ENCODE peak calls at places on chromosomes 5 and 9, in five cellular contexts. One of them, this sample, is unnamed.
A peak's percentile ranks its signal among the peaks of the same experiment; 100 is the strongest.

GRCh38 chr5:160899735-160900134 is 47.7 kb upstream of the ATP10B start:
- DNase-seq in tibial artery: no peak
- DNase-seq in uterus: no peak
- DNase-seq in OCI-LY7: no peak
- DNase-seq in A549: no peak
- DNase-seq in this sample: no peak

GRCh38 chr5:160262151-160262550 is 32.8 kb downstream of the FABP6 start:
- DNase-seq in A549: no peak
- DNase-seq in tibial artery: no peak
- DNase-seq in uterus: no peak
- DNase-seq in OCI-LY7: no peak
- DNase-seq in this sample: no peak

GRCh38 chr9:78714591-78714990 is 417.7 kb downstream of the PSAT1 start:
- DNase-seq in tibial artery: no peak
- DNase-seq in A549: no peak
- DNase-seq in uterus: no peak
- DNase-seq in OCI-LY7: no peak
- DNase-seq in this sample: peak; percentile 53

GRCh38 chr9:34558911-34559615 is 30.5 kb downstream of the CNTFR start:
- DNase-seq in A549: no peak
- DNase-seq in tibial artery: no peak
- DNase-seq in uterus: no peak
- DNase-seq in OCI-LY7: no peak
- DNase-seq in this sample: no peak

GRCh38 chr9:109297899-109298298 is 23.0 kb downstream of the EPB41L4B start:
- DNase-seq in uterus: no peak
- DNase-seq in tibial artery: no peak
- DNase-seq in A549: no peak
- DNase-seq in OCI-LY7: no peak
- DNase-seq in this sample: peak; percentile 49

GRCh38 chr9:75956161-75956560 is 65.7 kb downstream of the PCSK5 start:
- DNase-seq in A549: no peak
- DNase-seq in tibial artery: no peak
- DNase-seq in OCI-LY7: no peak
- DNase-seq in uterus: no peak
- DNase-seq in this sample: no peak

GRCh38 chr5:126056851-126057622 is 366.2 kb upstream of the GRAMD2B start:
- DNase-seq in A549: no peak
- DNase-seq in OCI-LY7: no peak
- DNase-seq in uterus: no peak
- DNase-seq in tibial artery: no peak
- DNase-seq in this sample: no peak

GRCh38 chr9:130486103-130486502 is 41.3 kb downstream of the ASS1 start:
- DNase-seq in tibial artery: no peak
- DNase-seq in uterus: no peak
- DNase-seq in OCI-LY7: no peak
- DNase-seq in A549: no peak
- DNase-seq in this sample: no peak

GRCh38 chr9:127793093-127793708 is 7.4 kb downstream of the CDK9 start:
- DNase-seq in uterus: no peak
- DNase-seq in A549: no peak
- DNase-seq in tibial artery: no peak
- DNase-seq in OCI-LY7: no peak
- DNase-seq in this sample: no peak

GRCh38 chr5:1743061-1743768 is 56.4 kb downstream of the MRPL36 start:
- DNase-seq in A549: no peak
- DNase-seq in uterus: peak; percentile 0
- DNase-seq in tibial artery: no peak
- DNase-seq in OCI-LY7: no peak
- DNase-seq in this sample: no peak

GRCh38 chr9:31119882-31120481 is 1264.5 kb upstream of the ACO1 start:
- DNase-seq in A549: no peak
- DNase-seq in uterus: no peak
- DNase-seq in tibial artery: no peak
- DNase-seq in OCI-LY7: peak; percentile 34
- DNase-seq in this sample: no peak

GRCh38 chr9:127878001-127878651 is 651 bp upstream of the AK1 start:
- DNase-seq in OCI-LY7: no peak
- DNase-seq in A549: no peak
- DNase-seq in uterus: no peak
- DNase-seq in tibial artery: no peak
- DNase-seq in this sample: no peak

GRCh38 chr5:135930949-135931295 is 23.9 kb downstream of the LECT2 start:
- DNase-seq in OCI-LY7: no peak
- DNase-seq in tibial artery: no peak
- DNase-seq in uterus: no peak
- DNase-seq in A549: no peak
- DNase-seq in this sample: no peak

GRCh38 chr5:24823625-24824024 is 178.8 kb upstream of the CDH10 start:
- DNase-seq in A549: no peak
- DNase-seq in tibial artery: no peak
- DNase-seq in uterus: no peak
- DNase-seq in OCI-LY7: no peak
- DNase-seq in this sample: no peak

GRCh38 chr5:8842906-8843590 is 702.8 kb downstream of the SEMA5A start:
- DNase-seq in tibial artery: no peak
- DNase-seq in A549: no peak
- DNase-seq in uterus: no peak
- DNase-seq in OCI-LY7: no peak
- DNase-seq in this sample: peak; percentile 41

GRCh38 chr9:110148384-110148783 is 59.6 kb downstream of the C9orf152 start:
- DNase-seq in OCI-LY7: peak; percentile 89
- DNase-seq in A549: no peak
- DNase-seq in uterus: no peak
- DNase-seq in tibial artery: no peak
- DNase-seq in this sample: no peak

GRCh38 chr9:111099199-111100005 is 61.1 kb upstream of the LPAR1 start:
- DNase-seq in A549: no peak
- DNase-seq in uterus: no peak
- DNase-seq in OCI-LY7: no peak
- DNase-seq in tibial artery: no peak
- DNase-seq in this sample: no peak

GRCh38 chr5:88663793-88664216 is 219.2 kb downstream of the MEF2C start:
- DNase-seq in A549: no peak
- DNase-seq in tibial artery: no peak
- DNase-seq in uterus: no peak
- DNase-seq in OCI-LY7: no peak
- DNase-seq in this sample: no peak

GRCh38 chr9:115008536-115008935 is 78.1 kb upstream of the TNFSF8 start:
- DNase-seq in OCI-LY7: no peak
- DNase-seq in A549: peak; percentile 33
- DNase-seq in uterus: no peak
- DNase-seq in tibial artery: no peak
- DNase-seq in this sample: peak; percentile 42

GRCh38 chr9:130681769-130682489 is 11.7 kb upstream of the EXOSC2 start:
- DNase-seq in tibial artery: no peak
- DNase-seq in OCI-LY7: peak; percentile 17
- DNase-seq in uterus: no peak
- DNase-seq in A549: no peak
- DNase-seq in this sample: no peak

GRCh38 chr9:79489241-79490000 is 82.3 kb upstream of the TLE4 start:
- DNase-seq in tibial artery: peak; percentile 57
- DNase-seq in OCI-LY7: no peak
- DNase-seq in A549: peak; percentile 12
- DNase-seq in uterus: no peak
- DNase-seq in this sample: peak; percentile 91

GRCh38 chr5:164000819-164001218 is 495.4 kb downstream of the MAT2B start:
- DNase-seq in tibial artery: no peak
- DNase-seq in A549: no peak
- DNase-seq in uterus: no peak
- DNase-seq in OCI-LY7: no peak
- DNase-seq in this sample: no peak

GRCh38 chr5:175711031-175711430 is 53.2 kb downstream of the HRH2 start:
- DNase-seq in tibial artery: no peak
- DNase-seq in OCI-LY7: no peak
- DNase-seq in A549: no peak
- DNase-seq in uterus: no peak
- DNase-seq in this sample: peak; percentile 28

GRCh38 chr5:138692370-138692769 is 60.9 kb upstream of the CTNNA1 start:
- DNase-seq in uterus: no peak
- DNase-seq in A549: no peak
- DNase-seq in OCI-LY7: no peak
- DNase-seq in tibial artery: no peak
- DNase-seq in this sample: no peak

GRCh38 chr5:74095871-74096270 is 469.9 kb downstream of the ARHGEF28 start:
- DNase-seq in OCI-LY7: no peak
- DNase-seq in tibial artery: no peak
- DNase-seq in uterus: no peak
- DNase-seq in A549: no peak
- DNase-seq in this sample: peak; percentile 53

GRCh38 chr9:12702160-12702758 is 9.1 kb downstream of the TYRP1 start:
- DNase-seq in tibial artery: peak; percentile 50
- DNase-seq in uterus: peak; percentile 37
- DNase-seq in A549: peak; percentile 8
- DNase-seq in OCI-LY7: no peak
- DNase-seq in this sample: no peak

GRCh38 chr9:124349267-124349666 is 66.0 kb downstream of the PSMB7 start:
- DNase-seq in A549: no peak
- DNase-seq in tibial artery: no peak
- DNase-seq in uterus: no peak
- DNase-seq in OCI-LY7: no peak
- DNase-seq in this sample: no peak

GRCh38 chr9:127505396-127506116 is 54.2 kb downstream of the LRSAM1 start:
- DNase-seq in uterus: peak; percentile 54
- DNase-seq in OCI-LY7: peak; percentile 50
- DNase-seq in A549: peak; percentile 62
- DNase-seq in tibial artery: no peak
- DNase-seq in this sample: peak; percentile 74

GRCh38 chr5:136021016-136021405 is 7.8 kb upstream of the TGFBI start:
- DNase-seq in OCI-LY7: no peak
- DNase-seq in A549: peak; percentile 53
- DNase-seq in uterus: no peak
- DNase-seq in tibial artery: no peak
- DNase-seq in this sample: peak; percentile 73

GRCh38 chr5:10352404-10353240 is 873 bp upstream of the MARCHF6 start:
- DNase-seq in tibial artery: no peak
- DNase-seq in A549: no peak
- DNase-seq in OCI-LY7: peak; percentile 12
- DNase-seq in uterus: no peak
- DNase-seq in this sample: no peak

GRCh38 chr5:161340012-161340411 is 206.5 kb downstream of the GABRB2 start:
- DNase-seq in uterus: no peak
- DNase-seq in tibial artery: no peak
- DNase-seq in OCI-LY7: no peak
- DNase-seq in A549: no peak
- DNase-seq in this sample: no peak

GRCh38 chr5:12292610-12293204 is 388.5 kb upstream of the CTNND2 start:
- DNase-seq in uterus: no peak
- DNase-seq in A549: no peak
- DNase-seq in OCI-LY7: peak; percentile 9
- DNase-seq in tibial artery: no peak
- DNase-seq in this sample: no peak

GRCh38 chr5:140240987-140241706 is 61.8 kb downstream of the PFDN1 start:
- DNase-seq in uterus: peak; percentile 87
- DNase-seq in tibial artery: peak; percentile 89
- DNase-seq in OCI-LY7: no peak
- DNase-seq in A549: peak; percentile 34
- DNase-seq in this sample: peak; percentile 89

GRCh38 chr5:150779397-150780179 is 1.0 kb downstream of the SMIM3 start:
- DNase-seq in tibial artery: no peak
- DNase-seq in OCI-LY7: no peak
- DNase-seq in A549: no peak
- DNase-seq in uterus: no peak
- DNase-seq in this sample: no peak
- H3K4me1 ChIP-seq in tibial artery: peaks cover 5% of the 10 kb centered on the region
- H3K4me1 ChIP-seq in OCI-LY7: no peaks in the 10 kb centered on the region
- H3K4me1 ChIP-seq in A549: peaks cover 9% of the 10 kb centered on the region
- H3K4me1 ChIP-seq in uterus: no peaks in the 10 kb centered on the region
- H3K4me1 ChIP-seq in this sample: peaks cover 21% of the 10 kb centered on the region

DNA sequence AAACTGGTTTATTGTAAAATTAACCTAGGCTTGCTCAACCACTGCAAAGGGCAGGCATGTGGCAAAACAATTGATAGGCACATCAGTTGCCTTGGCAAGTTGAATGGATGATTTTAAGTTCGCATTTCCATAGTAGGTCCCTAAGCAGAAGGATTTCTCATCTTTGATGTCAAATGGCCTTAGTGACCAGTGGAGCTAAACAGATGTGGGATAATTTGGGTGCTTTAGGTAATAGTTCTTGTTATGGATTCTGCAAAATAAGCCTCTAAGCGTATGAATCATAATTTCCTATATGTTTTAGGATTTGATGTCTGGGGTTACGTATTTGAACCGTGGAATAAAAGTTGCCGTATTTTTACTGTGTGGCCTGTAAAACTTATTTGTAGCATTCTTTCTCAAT is 182.4 kb downstream of the CD180 start:
- DNase-seq in A549: no peak
- DNase-seq in tibial artery: no peak
- DNase-seq in OCI-LY7: no peak
- DNase-seq in uterus: no peak
- DNase-seq in this sample: no peak
- H3K4me3 ChIP-seq in A549: no peak overlapping the region
- H3K4me3 ChIP-seq in tibial artery: no peak overlapping the region
- H3K4me3 ChIP-seq in OCI-LY7: no peak overlapping the region
- H3K4me3 ChIP-seq in uterus: no peak overlapping the region
- H3K4me3 ChIP-seq in this sample: no peak overlapping the region

DNA sequence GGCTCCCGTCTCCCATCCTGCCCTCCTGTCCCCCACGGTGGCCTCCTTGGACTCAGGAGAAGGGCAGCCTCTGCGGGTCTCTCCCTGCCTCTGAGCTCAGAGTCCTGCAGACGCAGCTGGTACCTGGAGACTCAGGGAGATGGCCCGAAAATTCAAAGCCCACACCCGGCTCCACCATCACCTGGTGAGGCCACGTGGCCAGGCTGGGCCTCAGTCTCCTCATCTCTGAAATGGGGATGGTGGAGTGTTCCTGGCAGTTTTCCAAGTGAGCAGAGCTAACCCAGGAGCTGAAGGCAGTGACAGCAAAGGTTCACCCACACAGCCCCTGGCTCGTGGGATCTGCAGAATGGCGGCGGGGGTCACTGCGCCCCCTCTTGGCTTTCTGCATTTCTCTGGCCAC is 62.1 kb upstream of the RXRA start:
- DNase-seq in OCI-LY7: no peak
- DNase-seq in tibial artery: no peak
- DNase-seq in uterus: no peak
- DNase-seq in A549: no peak
- DNase-seq in this sample: no peak
- H3K4me1 ChIP-seq in OCI-LY7: peaks cover 8% of the 10 kb centered on the region
- H3K4me1 ChIP-seq in tibial artery: no peaks in the 10 kb centered on the region
- H3K4me1 ChIP-seq in uterus: no peaks in the 10 kb centered on the region
- H3K4me1 ChIP-seq in A549: no peaks in the 10 kb centered on the region
- H3K4me1 ChIP-seq in this sample: no peaks in the 10 kb centered on the region

GRCh38 chr5:141359790-141360426 is at the start of gene PCDHGB2:
- DNase-seq in tibial artery: no peak
- DNase-seq in uterus: no peak
- DNase-seq in OCI-LY7: peak; percentile 85
- DNase-seq in A549: no peak
- DNase-seq in this sample: peak; percentile 49
- H3K4me3 ChIP-seq in tibial artery: peak within 1 kb of the TSS; percentile 25
- H3K4me3 ChIP-seq in uterus: peak within 1 kb of the TSS; percentile 1
- H3K4me3 ChIP-seq in OCI-LY7: peak within 1 kb of the TSS; percentile 65
- H3K4me3 ChIP-seq in A549: no peak within 1 kb of the TSS
- H3K4me3 ChIP-seq in this sample: peak within 1 kb of the TSS; percentile 29

GRCh38 chr5:147434049-147434448 is 75.8 kb downstream of the DPYSL3 start:
- DNase-seq in OCI-LY7: no peak
- DNase-seq in A549: no peak
- DNase-seq in tibial artery: no peak
- DNase-seq in uterus: no peak
- DNase-seq in this sample: no peak
- H3K4me1 ChIP-seq in OCI-LY7: no peaks in the 10 kb centered on the region
- H3K4me1 ChIP-seq in A549: no peaks in the 10 kb centered on the region
- H3K4me1 ChIP-seq in tibial artery: no peaks in the 10 kb centered on the region
- H3K4me1 ChIP-seq in uterus: peaks cover 6% of the 10 kb centered on the region
- H3K4me1 ChIP-seq in this sample: peaks cover 16% of the 10 kb centered on the region

GRCh38 chr5:173717959-173718358 is 101.5 kb upstream of the BOD1 start:
- DNase-seq in A549: no peak
- DNase-seq in uterus: no peak
- DNase-seq in tibial artery: no peak
- DNase-seq in OCI-LY7: no peak
- DNase-seq in this sample: no peak
- H3K4me3 ChIP-seq in A549: no peak overlapping the region
- H3K4me3 ChIP-seq in uterus: no peak overlapping the region
- H3K4me3 ChIP-seq in tibial artery: no peak overlapping the region
- H3K4me3 ChIP-seq in OCI-LY7: no peak overlapping the region
- H3K4me3 ChIP-seq in this sample: no peak overlapping the region